ENCODE peak calls at places on chromosomes 4 and X, in four cellular contexts. Q, W, V and R are unnamed samples.

GRCh38 chr4:158636619-158637018 is 35.1 kb downstream of the C4orf46 start:
- DNase-seq in Q (no peak), W (no peak), V (no peak), R (no peak)

GRCh38 chrX:122586831-122587230 is 597.2 kb upstream of the GRIA3 start:
- DNase-seq in Q (no peak), W (no peak), V (no peak), R (no peak)

GRCh38 chrX:119067023-119067739 is 5.6 kb upstream of the CT47C1 start:
- DNase-seq in Q (peak), W (peak), V (no peak), R (peak)

GRCh38 chrX:50779694-50780093 is 34.3 kb downstream of the SHROOM4 start:
- DNase-seq in Q (no peak), W (no peak), V (no peak), R (no peak)

GRCh38 chr4:36226430-36227227 is 17.7 kb downstream of the ARAP2 start:
- DNase-seq in Q (no peak), W (no peak), V (no peak), R (no peak)

GRCh38 chr4:53015681-53016080 is 153.6 kb downstream of the RASL11B start:
- DNase-seq in Q (peak), W (peak), V (no peak), R (peak)

GRCh38 chrX:150508461-150509367 is 59.7 kb upstream of the MTM1 start:
- DNase-seq in Q (no peak), W (no peak), V (no peak), R (no peak)

GRCh38 chrX:109049903-109050302 is 313.5 kb upstream of the IRS4 start:
- DNase-seq in Q (no peak), W (no peak), V (no peak), R (no peak)

GRCh38 chr4:119707336-119707735 is 78.7 kb upstream of the PDE5A start:
- DNase-seq in Q (peak), W (no peak), V (no peak), R (no peak)

GRCh38 chr4:74770511-74770910 is 23.8 kb downstream of the BTC start:
- DNase-seq in Q (no peak), W (no peak), V (no peak), R (no peak)

GRCh38 chrX:47217121-47217851 is 1.2 kb upstream of the CDK16 start:
- DNase-seq in Q (peak), W (no peak), V (no peak), R (peak)

GRCh38 chr4:113116414-113117345 is 67.2 kb downstream of the ANK2 start:
- DNase-seq in Q (no peak), W (no peak), V (no peak), R (no peak)

GRCh38 chrX:151896734-151897474 is 15.8 kb upstream of the MAGEA4 start:
- DNase-seq in Q (no peak), W (peak), V (no peak), R (no peak)

GRCh38 chr4:24794916-24795665 is at the start of gene SOD3:
- DNase-seq in Q (peak), W (peak), V (no peak), R (no peak)

GRCh38 chr4:122666527-122667245 is 45.8 kb upstream of the IL21 start:
- DNase-seq in Q (no peak), W (no peak), V (no peak), R (no peak)

GRCh38 chrX:47200385-47201150 is 6.9 kb downstream of the UBA1 start:
- DNase-seq in Q (peak), W (no peak), V (no peak), R (no peak)

GRCh38 chr4:133968174-133968573 is 233.4 kb downstream of the PABPC4L start:
- DNase-seq in Q (no peak), W (no peak), V (no peak), R (no peak)

GRCh38 chrX:68941385-68941952 is 112.6 kb downstream of the EFNB1 start:
- DNase-seq in Q (no peak), W (no peak), V (no peak), R (peak)

GRCh38 chr4:70830054-70830453 is 9.6 kb downstream of the GRSF1 start:
- DNase-seq in Q (no peak), W (no peak), V (no peak), R (no peak)

GRCh38 chr4:148550788-148551187 is 108.6 kb upstream of the NR3C2 start:
- DNase-seq in Q (no peak), W (no peak), V (no peak), R (no peak)

GRCh38 chrX:136259543-136259942 is 8.3 kb upstream of the MAP7D3 start:
- DNase-seq in Q (no peak), W (no peak), V (no peak), R (no peak)

GRCh38 chr4:113328514-113328913 is 279.1 kb downstream of the ANK2 start:
- DNase-seq in Q (peak), W (peak), V (no peak), R (peak)

GRCh38 chr4:53185853-53186590 is 179.8 kb downstream of the SCFD2 start:
- DNase-seq in Q (no peak), W (no peak), V (no peak), R (no peak)

GRCh38 chr4:180134116-180134866 is 2108.9 kb upstream of the TENM3 start:
- DNase-seq in Q (no peak), W (no peak), V (no peak), R (peak)

GRCh38 chr4:129394635-129395034 is 298.7 kb downstream of the C4orf33 start:
- DNase-seq in Q (no peak), W (no peak), V (no peak), R (no peak)

GRCh38 chr4:94642561-94642866 is 115.2 kb upstream of the BMPR1B start:
- DNase-seq in Q (no peak), W (no peak), V (no peak), R (no peak)

GRCh38 chr4:108118505-108118904 is 50.2 kb downstream of the LEF1 start:
- DNase-seq in Q (peak), W (peak), V (peak), R (no peak)

GRCh38 chr4:5758741-5759140 is 47.7 kb downstream of the EVC start:
- DNase-seq in Q (no peak), W (no peak), V (peak), R (no peak)

GRCh38 chr4:92122911-92123310 is 180.9 kb upstream of the GRID2 start:
- DNase-seq in Q (no peak), W (no peak), V (no peak), R (no peak)
- TF ChIP-seq FOXK2 in Q (no peak), W (no peak), V (no peak), R (no peak)

GRCh38 chrX:70825366-70825765 is 83.1 kb downstream of the TEX11 start:
- DNase-seq in Q (no peak), W (no peak), V (no peak), R (no peak)

GRCh38 chrX:70826715-70827114 is 81.8 kb downstream of the TEX11 start:
- DNase-seq in Q (no peak), W (no peak), V (no peak), R (no peak)
- TF ChIP-seq SP1 in Q (no peak), W (no peak), V (no peak), R (no peak)

GRCh38 chrX:17067534-17067933 is 121.1 kb downstream of the REPS2 start:
- DNase-seq in Q (no peak), W (no peak), V (no peak), R (no peak)

GRCh38 chrX:17062065-17062464 is 115.6 kb downstream of the REPS2 start:
- DNase-seq in Q (no peak), W (no peak), V (no peak), R (no peak)

GRCh38 chrX:17065100-17065499 is 118.6 kb downstream of the REPS2 start:
- DNase-seq in Q (no peak), W (no peak), V (no peak), R (no peak)
- TF ChIP-seq FOXM1 in Q (no peak), W (no peak), V (no peak), R (no peak)

DNA sequence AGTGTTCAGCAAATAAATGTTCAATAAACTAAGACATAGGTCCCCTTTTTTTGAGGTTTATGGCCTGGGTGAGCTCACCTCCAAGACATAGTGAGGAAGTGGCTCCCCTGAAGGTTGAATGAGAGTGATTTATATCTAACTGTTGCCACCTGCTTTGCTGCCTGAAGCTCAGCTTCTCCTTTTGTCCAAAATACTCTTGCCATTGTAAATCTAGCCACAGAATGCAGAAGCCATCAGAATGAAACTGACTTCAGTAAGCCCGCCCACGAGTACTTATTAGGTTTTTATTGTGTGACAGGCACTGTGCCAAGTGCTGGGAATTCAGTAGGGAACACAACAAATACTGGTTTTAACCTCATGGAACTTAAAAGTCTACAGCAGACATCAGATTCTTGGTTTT is 18.0 kb downstream of the SPINK2 start:
- DNase-seq in Q (no peak), W (no peak), V (peak), R (no peak)
- TF ChIP-seq FOXK2 in Q (no peak), W (no peak), V (no peak), R (no peak)

DNA sequence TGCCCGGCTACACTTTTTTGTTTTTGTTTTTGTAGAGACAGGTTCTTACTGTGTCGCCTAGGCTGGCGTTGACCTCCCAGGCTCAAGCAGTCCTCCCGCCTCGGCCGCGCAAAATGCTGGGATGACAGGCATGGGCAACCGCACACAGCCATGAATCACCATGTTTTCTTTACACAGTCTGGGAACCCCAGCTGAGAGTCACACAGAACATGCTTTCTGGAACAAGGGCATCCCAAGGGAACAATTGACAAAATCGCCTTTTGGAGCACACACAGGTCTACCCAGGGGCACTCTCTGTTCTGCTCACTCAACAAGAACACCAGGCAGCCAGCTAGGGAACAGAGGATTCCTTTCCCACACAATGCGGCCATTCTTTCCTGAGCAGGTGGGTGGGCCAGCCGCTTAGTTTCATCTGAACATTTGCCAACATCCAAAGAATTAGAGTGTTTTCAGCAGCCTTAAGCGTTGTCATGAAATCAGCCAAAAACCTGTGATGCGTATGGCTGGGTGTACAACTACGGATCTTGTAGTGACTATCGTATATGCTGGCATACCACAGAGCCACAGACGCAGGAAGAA is 15.7 kb downstream of the PRKX start:
- DNase-seq in Q (no peak), W (no peak), V (no peak), R (no peak)
- TF ChIP-seq SP1 in Q (no peak), W (no peak), V (no peak), R (no peak)

GRCh38 chr4:19009886-19010285 is 988.3 kb upstream of the LCORL start:
- DNase-seq in Q (no peak), W (no peak), V (no peak), R (no peak)

GRCh38 chr4:19014594-19014993 is 993.0 kb upstream of the LCORL start:
- DNase-seq in Q (no peak), W (no peak), V (no peak), R (no peak)

GRCh38 chr4:19005211-19005610 is 983.7 kb upstream of the LCORL start:
- DNase-seq in Q (no peak), W (no peak), V (no peak), R (no peak)

DNA sequence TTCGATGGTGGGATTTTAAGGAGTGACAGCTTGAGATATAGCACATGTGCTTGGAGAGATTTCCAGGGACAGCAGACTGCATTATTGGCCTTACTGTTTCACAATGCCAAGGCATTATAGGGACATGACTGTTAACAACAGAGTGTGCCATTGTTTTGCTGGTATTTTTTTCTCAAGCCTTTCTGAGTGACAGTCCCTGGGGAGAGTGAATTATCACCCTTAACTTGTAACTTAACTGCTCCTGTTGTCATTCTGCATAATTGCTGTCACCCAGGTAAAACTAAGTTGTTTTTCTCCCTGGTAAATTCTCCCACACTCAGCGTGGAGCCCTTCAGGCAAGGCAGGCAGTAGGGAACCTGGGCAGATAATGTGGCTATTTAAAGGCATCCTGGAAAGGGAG is 989.2 kb upstream of the LCORL start:
- DNase-seq in Q (no peak), W (no peak), V (no peak), R (no peak)
- TF ChIP-seq FOXM1 in Q (no peak), W (no peak), V (no peak), R (no peak)

DNA sequence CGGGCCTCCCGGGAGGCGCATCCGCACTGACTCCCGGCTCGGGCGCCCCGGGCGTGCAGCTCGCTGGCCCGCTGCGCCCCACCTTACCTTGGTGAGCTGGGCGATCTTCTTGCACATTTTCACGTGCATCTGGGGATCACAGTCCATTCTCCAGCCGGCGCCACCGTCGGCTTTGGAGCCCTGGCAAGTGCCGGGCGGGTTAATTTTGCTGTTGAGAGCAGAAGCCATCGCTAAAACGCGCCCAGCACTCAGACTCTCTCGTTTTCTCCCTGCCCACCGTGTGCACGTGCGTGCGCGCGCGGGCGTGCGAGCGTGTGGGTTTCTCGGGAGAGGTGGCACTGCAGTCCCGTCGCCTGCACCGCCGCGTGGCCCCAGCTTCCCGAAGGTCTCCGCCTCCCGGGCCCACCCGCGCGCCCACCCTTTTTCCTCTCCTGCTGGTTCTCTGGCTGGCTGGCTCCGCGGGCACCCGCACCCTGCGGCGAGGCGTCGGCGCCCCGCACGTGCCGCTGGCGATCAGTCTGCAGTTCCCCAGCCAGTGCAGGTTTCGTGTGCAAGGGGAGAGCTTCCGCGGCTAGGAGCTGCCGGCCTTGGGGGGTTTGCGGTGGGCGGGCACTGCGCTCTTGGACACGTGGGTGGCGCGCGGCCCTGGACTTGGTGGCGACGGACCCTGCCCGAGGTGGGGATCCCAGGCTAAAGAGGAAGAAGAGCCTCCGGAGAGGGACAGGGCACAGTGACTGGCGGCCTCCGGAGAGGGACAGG is at the start of gene FAM184B:
- DNase-seq in Q (no peak), W (no peak), V (no peak), R (no peak)
- TF ChIP-seq FOXK2 in Q (no peak), W (no peak), V (no peak), R (no peak)

DNA sequence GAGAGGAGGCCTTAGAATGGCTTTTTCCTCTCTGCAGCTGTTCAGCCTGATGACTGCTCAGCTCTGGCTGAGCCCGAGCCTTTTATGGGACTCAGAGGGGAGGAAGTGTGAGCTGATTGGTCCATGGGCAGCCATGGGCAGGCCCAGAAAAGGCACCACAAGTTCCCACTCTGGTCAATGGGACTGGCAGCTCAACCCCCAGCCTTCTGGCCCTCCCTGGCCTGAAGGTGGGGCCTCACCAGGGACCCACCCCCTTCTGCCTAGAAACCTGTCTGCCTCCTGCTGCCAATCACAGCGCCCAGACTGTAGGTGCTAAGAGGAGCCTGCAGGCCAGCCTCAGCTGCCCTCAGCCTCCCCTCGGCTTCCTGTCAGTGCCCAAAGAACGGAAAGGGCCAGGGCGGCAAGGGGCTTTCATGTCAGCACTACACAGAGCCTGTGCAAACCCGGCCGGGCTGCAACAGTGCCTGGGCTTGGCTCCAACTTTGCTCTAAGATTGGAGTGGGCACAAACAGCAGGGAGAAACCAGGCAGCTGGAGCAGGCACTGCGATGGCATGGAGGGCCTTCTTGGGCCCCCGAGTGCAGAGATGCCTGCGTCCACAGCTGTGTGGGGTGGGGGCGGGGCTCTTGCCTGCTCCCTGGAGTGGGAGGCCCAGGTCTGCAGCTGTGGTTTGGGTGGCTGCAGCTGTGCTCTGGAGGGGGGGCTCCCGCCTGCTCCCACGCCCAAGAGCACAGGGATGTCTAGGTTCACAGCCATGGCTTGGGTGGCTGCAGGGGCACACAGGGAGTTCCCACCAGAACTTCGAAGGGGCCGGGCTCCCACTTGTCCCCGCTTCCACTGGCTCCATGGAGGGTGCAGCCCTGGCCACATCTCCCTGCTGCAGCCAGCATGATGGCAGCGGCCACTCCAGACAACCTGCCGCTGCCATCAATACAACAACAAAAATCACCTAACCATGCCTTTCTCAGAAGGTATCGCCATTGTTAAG is 92.6 kb downstream of the NXF2 start:
- DNase-seq in Q (no peak), W (no peak), V (no peak), R (no peak)
- TF ChIP-seq SP1 in Q (no peak), W (no peak), V (no peak), R (no peak)